ENCODE peak calls at places on chromosomes 1 and 21, in ten cellular contexts. W is body of pancreas; S is hepatocyte; Z is activated CD8-positive, alpha-beta memory T cell treated with anti-CD3 and anti-CD28 coated beads for 1 hour; R is neural crest cell; F is non-pigmented ciliary epithelial cell; C is GM13977; L is HEK293T; A is cardiac fibroblast; H is GDM1. M is an unnamed sample.

GRCh38 chr1:28199328-28200233 is 23.1 kb upstream of the PTAFR start:
- DNase-seq in R (no peak), Z (peak), S (no peak), W (no peak), L (no peak), A (no peak), H (no peak), C (peak), F (no peak), M (peak)

GRCh38 chr1:203380395-203381150 is 29.7 kb upstream of the FMOD start:
- DNase-seq in F (no peak), R (no peak), W (no peak), S (no peak), A (no peak), C (peak), Z (no peak), L (no peak), H (no peak), M (no peak)

GRCh38 chr1:224067621-224068457 is 46.1 kb upstream of the FBXO28 start:
- DNase-seq in A (peak), H (no peak), L (no peak), C (no peak), W (no peak), Z (no peak), S (no peak), F (no peak), R (no peak), M (no peak)

GRCh38 chr1:241114699-241115233 is 242.2 kb downstream of the RGS7 start:
- DNase-seq in Z (no peak), S (no peak), C (no peak), R (no peak), H (no peak), F (no peak), L (no peak), W (no peak), A (peak), M (no peak)

GRCh38 chr1:212030936-212031528 is 4.3 kb downstream of the INTS7 start:
- DNase-seq in H (no peak), F (peak), C (no peak), W (no peak), A (peak), Z (no peak), L (no peak), S (peak), R (no peak), M (no peak)

GRCh38 chr1:156970017-156970416 is 49.6 kb downstream of the LRRC71 start:
- DNase-seq in Z (no peak), A (peak), S (no peak), R (no peak), W (no peak), F (no peak), L (no peak), H (no peak), C (no peak), M (no peak)

GRCh38 chr1:179029293-179029692 is 3.6 kb downstream of the FAM20B start:
- DNase-seq in F (no peak), R (no peak), W (no peak), Z (no peak), S (no peak), A (no peak), C (no peak), L (no peak), H (no peak), M (no peak)

GRCh38 chr21:43884012-43884860 is 19.2 kb downstream of the AGPAT3 start:
- DNase-seq in S (peak), L (peak), F (no peak), W (peak), A (no peak), Z (no peak), H (peak), R (no peak), C (peak), M (peak)

GRCh38 chr1:18119289-18119688 is 11.7 kb downstream of the IGSF21 start:
- DNase-seq in H (no peak), A (no peak), C (no peak), W (no peak), L (no peak), F (no peak), Z (no peak), R (no peak), S (no peak), M (no peak)

GRCh38 chr1:39590546-39590945 is 14.0 kb upstream of the PABPC4 start:
- DNase-seq in F (no peak), W (no peak), A (peak), L (no peak), Z (no peak), S (no peak), H (no peak), R (no peak), C (no peak), M (no peak)

GRCh38 chr1:116232989-116233514 is 121.9 kb downstream of the MAB21L3 start:
- DNase-seq in C (no peak), A (no peak), S (peak), R (no peak), W (peak), Z (no peak), L (no peak), H (no peak), F (no peak), M (no peak)